ENCODE peak calls at places on chromosome 2, in five cellular contexts. One of them, this sample, is unnamed.

GRCh38 chr2:26316041-26316440 is 29.9 kb upstream of the SELENOI start:
- DNase-seq in GM12892: no peak
- DNase-seq in SW 1271: no peak
- DNase-seq in frontal cortex: no peak
- DNase-seq in HFF-Myc: no peak
- DNase-seq in this sample: no peak

GRCh38 chr2:112888350-112888749 is 22.6 kb upstream of the IL37 start:
- DNase-seq in GM12892: no peak
- DNase-seq in SW 1271: no peak
- DNase-seq in frontal cortex: no peak
- DNase-seq in HFF-Myc: no peak
- DNase-seq in this sample: no peak

GRCh38 chr2:143029141-143029540 is 100.1 kb upstream of the ARHGAP15 start:
- DNase-seq in GM12892: no peak
- DNase-seq in SW 1271: no peak
- DNase-seq in frontal cortex: no peak
- DNase-seq in HFF-Myc: no peak
- DNase-seq in this sample: no peak

GRCh38 chr2:18924905-18925691 is 335.7 kb upstream of the NT5C1B start:
- DNase-seq in GM12892: no peak
- DNase-seq in SW 1271: no peak
- DNase-seq in frontal cortex: no peak
- DNase-seq in HFF-Myc: no peak
- DNase-seq in this sample: no peak

GRCh38 chr2:129748653-129749052 is 230.8 kb upstream of the RAB6C start:
- DNase-seq in GM12892: no peak
- DNase-seq in SW 1271: no peak
- DNase-seq in frontal cortex: no peak
- DNase-seq in HFF-Myc: no peak
- DNase-seq in this sample: no peak

GRCh38 chr2:34241905-34242740 is 643.0 kb upstream of the FAM98A start:
- DNase-seq in GM12892: no peak
- DNase-seq in SW 1271: no peak
- DNase-seq in frontal cortex: no peak
- DNase-seq in HFF-Myc: no peak
- DNase-seq in this sample: no peak

GRCh38 chr2:47815764-47816163 is 32.8 kb downstream of the MSH6 start:
- DNase-seq in GM12892: no peak
- DNase-seq in SW 1271: no peak
- DNase-seq in frontal cortex: no peak
- DNase-seq in HFF-Myc: no peak
- DNase-seq in this sample: no peak

GRCh38 chr2:149365826-149366583 is 35.6 kb downstream of the LYPD6 start:
- DNase-seq in GM12892: no peak
- DNase-seq in SW 1271: no peak
- DNase-seq in frontal cortex: no peak
- DNase-seq in HFF-Myc: no peak
- DNase-seq in this sample: no peak

GRCh38 chr2:198073253-198073652 is 268.9 kb downstream of the PLCL1 start:
- DNase-seq in GM12892: no peak
- DNase-seq in SW 1271: no peak
- DNase-seq in frontal cortex: no peak
- DNase-seq in HFF-Myc: no peak
- DNase-seq in this sample: no peak

GRCh38 chr2:23803275-23803964 is 123.5 kb downstream of the ATAD2B start:
- DNase-seq in GM12892: no peak
- DNase-seq in SW 1271: no peak
- DNase-seq in frontal cortex: no peak
- DNase-seq in HFF-Myc: peak
- DNase-seq in this sample: no peak

GRCh38 chr2:17558053-17558452 is 17.6 kb downstream of the VSNL1 start:
- DNase-seq in GM12892: no peak
- DNase-seq in SW 1271: no peak
- DNase-seq in frontal cortex: no peak
- DNase-seq in HFF-Myc: no peak
- DNase-seq in this sample: no peak

GRCh38 chr2:71100195-71100964 is 29.6 kb downstream of the MCEE start:
- DNase-seq in GM12892: peak
- DNase-seq in SW 1271: no peak
- DNase-seq in frontal cortex: peak
- DNase-seq in HFF-Myc: peak
- DNase-seq in this sample: no peak

GRCh38 chr2:85935746-85936208 is 47.0 kb upstream of the ST3GAL5 start:
- DNase-seq in GM12892: no peak
- DNase-seq in SW 1271: no peak
- DNase-seq in frontal cortex: no peak
- DNase-seq in HFF-Myc: no peak
- DNase-seq in this sample: no peak

GRCh38 chr2:6072757-6073156 is 380.6 kb downstream of the SOX11 start:
- DNase-seq in GM12892: no peak
- DNase-seq in SW 1271: no peak
- DNase-seq in frontal cortex: no peak
- DNase-seq in HFF-Myc: no peak
- DNase-seq in this sample: no peak

GRCh38 chr2:120404274-120404673 is 58.3 kb downstream of the INHBB start:
- DNase-seq in GM12892: no peak
- DNase-seq in SW 1271: no peak
- DNase-seq in frontal cortex: no peak
- DNase-seq in HFF-Myc: no peak
- DNase-seq in this sample: no peak

GRCh38 chr2:147275943-147276342 is 568.9 kb upstream of the ACVR2A start:
- DNase-seq in GM12892: no peak
- DNase-seq in SW 1271: no peak
- DNase-seq in frontal cortex: no peak
- DNase-seq in HFF-Myc: no peak
- DNase-seq in this sample: no peak

GRCh38 chr2:11750422-11750821 is 4.0 kb downstream of the LPIN1 start:
- DNase-seq in GM12892: no peak
- DNase-seq in SW 1271: no peak
- DNase-seq in frontal cortex: no peak
- DNase-seq in HFF-Myc: peak
- DNase-seq in this sample: no peak

GRCh38 chr2:188695953-188696352 is 278.2 kb upstream of the COL3A1 start:
- DNase-seq in GM12892: no peak
- DNase-seq in SW 1271: no peak
- DNase-seq in frontal cortex: no peak
- DNase-seq in HFF-Myc: no peak
- DNase-seq in this sample: no peak

GRCh38 chr2:162071016-162071415 is 3.0 kb downstream of the DPP4 start:
- DNase-seq in GM12892: no peak
- DNase-seq in SW 1271: no peak
- DNase-seq in frontal cortex: no peak
- DNase-seq in HFF-Myc: no peak
- DNase-seq in this sample: no peak

GRCh38 chr2:115739574-115739973 is 1297.1 kb downstream of the DPP10 start:
- DNase-seq in GM12892: no peak
- DNase-seq in SW 1271: no peak
- DNase-seq in frontal cortex: no peak
- DNase-seq in HFF-Myc: no peak
- DNase-seq in this sample: no peak

GRCh38 chr2:200578778-200579177 is 7.0 kb upstream of the AOX1 start:
- DNase-seq in GM12892: no peak
- DNase-seq in SW 1271: no peak
- DNase-seq in frontal cortex: no peak
- DNase-seq in HFF-Myc: peak
- DNase-seq in this sample: no peak

GRCh38 chr2:130852521-130853115 is 15.9 kb downstream of the ARHGEF4 start:
- DNase-seq in GM12892: no peak
- DNase-seq in SW 1271: no peak
- DNase-seq in frontal cortex: no peak
- DNase-seq in HFF-Myc: no peak
- DNase-seq in this sample: no peak

GRCh38 chr2:161488879-161489278 is 72.8 kb downstream of the TBR1 start:
- DNase-seq in GM12892: no peak
- DNase-seq in SW 1271: no peak
- DNase-seq in frontal cortex: no peak
- DNase-seq in HFF-Myc: no peak
- DNase-seq in this sample: no peak

GRCh38 chr2:224324604-224325003 is 77.3 kb downstream of the FAM124B start:
- DNase-seq in GM12892: no peak
- DNase-seq in SW 1271: no peak
- DNase-seq in frontal cortex: no peak
- DNase-seq in HFF-Myc: no peak
- DNase-seq in this sample: no peak

GRCh38 chr2:6814312-6814711 is 51.4 kb downstream of the CMPK2 start:
- DNase-seq in GM12892: no peak
- DNase-seq in SW 1271: no peak
- DNase-seq in frontal cortex: no peak
- DNase-seq in HFF-Myc: no peak
- DNase-seq in this sample: no peak

GRCh38 chr2:23624915-23625314 is 239.9 kb downstream of the KLHL29 start:
- DNase-seq in GM12892: no peak
- DNase-seq in SW 1271: no peak
- DNase-seq in frontal cortex: no peak
- DNase-seq in HFF-Myc: no peak
- DNase-seq in this sample: no peak

GRCh38 chr2:887639-888038 is 63.0 kb upstream of the SNTG2 start:
- DNase-seq in GM12892: no peak
- DNase-seq in SW 1271: no peak
- DNase-seq in frontal cortex: no peak
- DNase-seq in HFF-Myc: no peak
- DNase-seq in this sample: no peak

GRCh38 chr2:174750923-174751441 is 13.3 kb downstream of the CHRNA1 start:
- DNase-seq in GM12892: no peak
- DNase-seq in SW 1271: no peak
- DNase-seq in frontal cortex: no peak
- DNase-seq in HFF-Myc: no peak
- DNase-seq in this sample: no peak

GRCh38 chr2:70508711-70509462 is 44.7 kb downstream of the TGFA start:
- DNase-seq in GM12892: no peak
- DNase-seq in SW 1271: no peak
- DNase-seq in frontal cortex: no peak
- DNase-seq in HFF-Myc: no peak
- DNase-seq in this sample: no peak

GRCh38 chr2:55013936-55014335 is 36.3 kb downstream of the RTN4 start:
- DNase-seq in GM12892: no peak
- DNase-seq in SW 1271: no peak
- DNase-seq in frontal cortex: no peak
- DNase-seq in HFF-Myc: no peak
- DNase-seq in this sample: no peak

GRCh38 chr2:238467772-238468171 is 41.0 kb downstream of the ASB1 start:
- DNase-seq in GM12892: no peak
- DNase-seq in SW 1271: no peak
- DNase-seq in frontal cortex: no peak
- DNase-seq in HFF-Myc: no peak
- DNase-seq in this sample: no peak

GRCh38 chr2:73970850-73971471 is 13.7 kb upstream of the TET3 start:
- DNase-seq in GM12892: peak
- DNase-seq in SW 1271: no peak
- DNase-seq in frontal cortex: no peak
- DNase-seq in HFF-Myc: no peak
- DNase-seq in this sample: peak

GRCh38 chr2:146661494-146662096 is 1183.2 kb upstream of the ACVR2A start:
- DNase-seq in GM12892: no peak
- DNase-seq in SW 1271: peak
- DNase-seq in frontal cortex: no peak
- DNase-seq in HFF-Myc: peak
- DNase-seq in this sample: no peak

GRCh38 chr2:240143801-240144648 is 3.6 kb upstream of the OTOS start:
- DNase-seq in GM12892: peak
- DNase-seq in SW 1271: no peak
- DNase-seq in frontal cortex: peak
- DNase-seq in HFF-Myc: peak
- DNase-seq in this sample: peak

This sample was measured in amygdala.